ENCODE peak calls at places on chromosomes 13 and 19, in seven cellular contexts. S is activated CD8-positive, alpha-beta memory T cell treated with anti-CD3 and anti-CD28 coated beads, Interleukin-2, amount 10 ng/mL, durations not matched to agents 7 days and 5 days; L is neural crest cell; T is choroid plexus epithelial cell; Z is cardiac muscle cell; V is GM03348; G is putamen. E is an unnamed sample.

GRCh38 chr13:45847554-45848224 is 3.9 kb downstream of the SIAH3 start:
- DNase-seq in S (peak), L (no peak), T (peak), Z (peak), V (no peak), G (no peak), E (no peak)

GRCh38 chr13:27203854-27204253 is 32.2 kb upstream of the USP12 start:
- DNase-seq in S (no peak), L (no peak), T (peak), Z (no peak), V (peak), G (no peak), E (peak)

GRCh38 chr19:18484992-18485391 is 36.9 kb downstream of the ELL start:
- DNase-seq in S (no peak), L (no peak), T (no peak), Z (no peak), V (no peak), G (no peak), E (no peak)

GRCh38 chr19:31232871-31233270 is 116.4 kb downstream of the TSHZ3 start:
- DNase-seq in S (no peak), L (no peak), T (peak), Z (no peak), V (peak), G (no peak), E (peak)

GRCh38 chr19:19366691-19367396 is 38.6 kb upstream of the GATAD2A start:
- DNase-seq in S (peak), L (peak), T (peak), Z (peak), V (peak), G (no peak), E (peak)

GRCh38 chr13:32581177-32581786 is 5.0 kb upstream of the PDS5B start:
- DNase-seq in S (no peak), L (no peak), T (peak), Z (peak), V (peak), G (peak), E (peak)

GRCh38 chr13:36298535-36299068 is 988 bp upstream of the CCDC169 start:
- DNase-seq in S (no peak), L (no peak), T (no peak), Z (no peak), V (peak), G (no peak), E (no peak)

GRCh38 chr19:411723-412355 is 2.9 kb upstream of the C2CD4C start:
- DNase-seq in S (no peak), L (no peak), T (no peak), Z (no peak), V (no peak), G (no peak), E (no peak)

GRCh38 chr19:41945135-41945766 is 13.9 kb downstream of the RABAC1 start:
- DNase-seq in S (peak), L (no peak), T (no peak), Z (no peak), V (no peak), G (no peak), E (no peak)

GRCh38 chr19:6412111-6412999 is 12.3 kb downstream of the KHSRP start:
- DNase-seq in S (peak), L (no peak), T (peak), Z (peak), V (peak), G (no peak), E (peak)

GRCh38 chr19:48095637-48096175 is 14.9 kb downstream of the PLA2G4C start:
- DNase-seq in S (no peak), L (no peak), T (no peak), Z (no peak), V (peak), G (no peak), E (peak)

GRCh38 chr13:31119966-31120733 is 41.6 kb downstream of the HSPH1 start:
- DNase-seq in S (no peak), L (no peak), T (peak), Z (no peak), V (no peak), G (no peak), E (no peak)

GRCh38 chr13:110683203-110683883 is 22.6 kb downstream of the CARS2 start:
- DNase-seq in S (no peak), L (no peak), T (peak), Z (peak), V (no peak), G (no peak), E (peak)

GRCh38 chr13:42574435-42575311 is 721 bp downstream of the TNFSF11 start:
- DNase-seq in S (peak), L (no peak), T (peak), Z (no peak), V (peak), G (no peak), E (peak)

GRCh38 chr13:27442071-27442647 is 8.2 kb downstream of the MTIF3 start:
- DNase-seq in S (no peak), L (no peak), T (no peak), Z (no peak), V (no peak), G (no peak), E (no peak)

GRCh38 chr19:31154021-31154420 is 195.2 kb downstream of the TSHZ3 start:
- DNase-seq in S (no peak), L (no peak), T (peak), Z (no peak), V (peak), G (no peak), E (peak)

GRCh38 chr13:72368031-72368430 is 359.4 kb downstream of the MZT1 start:
- DNase-seq in S (no peak), L (no peak), T (no peak), Z (no peak), V (no peak), G (no peak), E (no peak)

GRCh38 chr19:21023901-21024300 is 3.4 kb downstream of the ZNF430 start:
- DNase-seq in S (no peak), L (no peak), T (peak), Z (no peak), V (peak), G (no peak), E (peak)

GRCh38 chr13:86269511-86269910 is 470.3 kb upstream of the SLITRK6 start:
- DNase-seq in S (no peak), L (no peak), T (no peak), Z (no peak), V (no peak), G (no peak), E (no peak)

GRCh38 chr13:87887459-87888123 is 216.4 kb downstream of the SLITRK5 start:
- DNase-seq in S (no peak), L (no peak), T (no peak), Z (no peak), V (no peak), G (no peak), E (no peak)

GRCh38 chr19:2477732-2478191 is 1.8 kb downstream of the GADD45B start:
- DNase-seq in S (peak), L (no peak), T (peak), Z (peak), V (peak), G (no peak), E (peak)

GRCh38 chr13:41130356-41130755 is 2.2 kb downstream of the KBTBD6 start:
- DNase-seq in S (no peak), L (no peak), T (no peak), Z (no peak), V (no peak), G (no peak), E (peak)

GRCh38 chr13:44088911-44089851 is 209.5 kb downstream of the LACC1 start:
- DNase-seq in S (no peak), L (no peak), T (no peak), Z (no peak), V (no peak), G (no peak), E (peak)

GRCh38 chr13:87877477-87877876 is 206.3 kb downstream of the SLITRK5 start:
- DNase-seq in S (no peak), L (no peak), T (no peak), Z (no peak), V (no peak), G (no peak), E (no peak)

GRCh38 chr19:49676136-49676689 is 858 bp upstream of the PRMT1 start:
- DNase-seq in S (no peak), L (no peak), T (peak), Z (peak), V (peak), G (no peak), E (peak)

GRCh38 chr19:31535691-31536460 is 186.6 kb upstream of the TSHZ3 start:
- DNase-seq in S (no peak), L (no peak), T (no peak), Z (no peak), V (no peak), G (no peak), E (no peak)

GRCh38 chr19:39078436-39079200 is 5.5 kb upstream of the ACP7 start:
- DNase-seq in S (no peak), L (no peak), T (peak), Z (no peak), V (peak), G (peak), E (peak)

GRCh38 chr19:9128171-9128570 is 1.4 kb upstream of the OR7G3 start:
- DNase-seq in S (no peak), L (no peak), T (peak), Z (no peak), V (no peak), G (no peak), E (peak)

GRCh38 chr13:74306496-74306895 is 172.3 kb upstream of the KLF12 start:
- DNase-seq in S (no peak), L (no peak), T (peak), Z (no peak), V (no peak), G (no peak), E (peak)

GRCh38 chr13:33139186-33139585 is 123.0 kb downstream of the KL start:
- DNase-seq in S (no peak), L (no peak), T (no peak), Z (no peak), V (no peak), G (no peak), E (no peak)

GRCh38 chr19:33175886-33176669 is 18.1 kb upstream of the LRP3 start:
- DNase-seq in S (peak), L (no peak), T (peak), Z (peak), V (peak), G (no peak), E (peak)

GRCh38 chr19:36032251-36033104 is at the start of gene CLIP3:
- DNase-seq in S (no peak), L (peak), T (peak), Z (peak), V (peak), G (peak), E (peak)

GRCh38 chr19:54662730-54663129 is at the start of gene LILRB4:
- DNase-seq in S (no peak), L (no peak), T (no peak), Z (no peak), V (no peak), G (peak), E (no peak)

GRCh38 chr19:6773323-6773931 is 919 bp downstream of the VAV1 start:
- DNase-seq in S (peak), L (no peak), T (no peak), Z (no peak), V (no peak), G (peak), E (no peak)

GRCh38 chr19:18603958-18604819 is 2.4 kb downstream of the CRLF1 start:
- DNase-seq in S (no peak), L (no peak), T (no peak), Z (no peak), V (peak), G (no peak), E (no peak)

GRCh38 chr19:17420267-17420924 is 549 bp downstream of the MVB12A start:
- DNase-seq in S (peak), L (peak), T (peak), Z (peak), V (peak), G (no peak), E (peak)